ENCODE peak calls at places on chromosomes 7 and 10, in seven cellular contexts. C is AG04450, H is vagina, Q is foreskin fibroblast, K is B cell, N is WERI-Rb-1, A is prostate gland. E is an unnamed sample.

GRCh38 chr7:145884716-145885514 is 231.7 kb upstream of the CNTNAP2 start:
- DNase-seq in H (no peak), C (no peak), N (no peak), Q (no peak), K (no peak), A (no peak), E (no peak)

GRCh38 chr7:28136420-28136819 is 44.2 kb downstream of the JAZF1 start:
- DNase-seq in N (no peak), K (no peak), A (no peak), C (no peak), Q (no peak), H (no peak), E (no peak)

GRCh38 chr10:5284311-5285057 is 80.3 kb upstream of the UCN3 start:
- DNase-seq in Q (no peak), A (no peak), K (no peak), C (no peak), H (no peak), N (no peak), E (peak)

GRCh38 chr10:21494221-21495001 is 31.1 kb downstream of the SKIDA1 start:
- DNase-seq in K (no peak), A (no peak), N (no peak), H (no peak), Q (no peak), C (no peak), E (no peak)

GRCh38 chr10:79449181-79450146 is 4.0 kb upstream of the ZCCHC24 start:
- DNase-seq in K (no peak), A (peak), N (peak), H (no peak), C (no peak), Q (no peak), E (no peak)

GRCh38 chr10:12479437-12479844 is 130.1 kb downstream of the CAMK1D start:
- DNase-seq in K (no peak), C (no peak), H (no peak), Q (no peak), A (no peak), N (no peak), E (no peak)

GRCh38 chr10:1776127-1776662 is 38.9 kb upstream of the ADARB2 start:
- DNase-seq in A (no peak), Q (no peak), C (no peak), H (no peak), N (no peak), K (no peak), E (no peak)

GRCh38 chr7:44603208-44603607 is 3.2 kb upstream of the OGDH start:
- DNase-seq in C (no peak), H (no peak), K (no peak), Q (no peak), N (no peak), A (no peak), E (no peak)

GRCh38 chr7:27640914-27641570 is 21.6 kb downstream of the HIBADH start:
- DNase-seq in K (no peak), A (no peak), N (no peak), C (no peak), H (no peak), Q (peak), E (peak)

GRCh38 chr7:111392976-111393762 is 169.1 kb downstream of the IMMP2L start:
- DNase-seq in C (no peak), H (no peak), N (no peak), K (no peak), Q (no peak), A (no peak), E (no peak)

GRCh38 chr10:60524541-60524940 is 134.9 kb upstream of the ANK3 start:
- DNase-seq in N (no peak), K (no peak), C (peak), Q (peak), H (no peak), A (no peak), E (peak)

GRCh38 chr10:103238506-103239252 is 7.0 kb upstream of the RPEL1 start:
- DNase-seq in C (peak), K (no peak), Q (peak), A (no peak), N (peak), H (no peak), E (peak)

GRCh38 chr7:7959979-7960670 is 8.5 kb upstream of the GLCCI1 start:
- DNase-seq in A (no peak), C (no peak), K (no peak), H (no peak), N (no peak), Q (no peak), E (no peak)

GRCh38 chr10:70198696-70199466 is 28.6 kb upstream of the SAR1A start:
- DNase-seq in K (no peak), C (no peak), N (no peak), Q (no peak), H (no peak), A (no peak), E (no peak)

GRCh38 chr10:113520606-113521481 is 32.0 kb upstream of the HABP2 start:
- DNase-seq in H (peak), A (peak), C (peak), N (peak), Q (peak), K (no peak), E (peak)

GRCh38 chr7:29875741-29876140 is 69.4 kb downstream of the WIPF3 start:
- DNase-seq in K (no peak), A (no peak), N (no peak), H (no peak), Q (no peak), C (no peak), E (no peak)

GRCh38 chr10:1360581-1361164 is 304.5 kb downstream of the WDR37 start:
- DNase-seq in H (no peak), N (no peak), Q (no peak), K (no peak), A (no peak), C (no peak), E (no peak)

GRCh38 chr10:124290095-124290795 is 128.5 kb downstream of the OAT start:
- DNase-seq in K (no peak), H (no peak), C (no peak), A (no peak), N (no peak), Q (peak), E (no peak)

GRCh38 chr10:100158044-100158805 is 27.6 kb downstream of the ERLIN1 start:
- DNase-seq in N (no peak), Q (no peak), H (no peak), K (no peak), C (no peak), A (no peak), E (no peak)

GRCh38 chr10:44963772-44964633 is 4.4 kb downstream of the RASSF4 start:
- DNase-seq in H (no peak), Q (no peak), K (no peak), N (peak), A (peak), C (no peak), E (no peak)

GRCh38 chr10:106935978-106936451 is 228.5 kb downstream of the SORCS1 start:
- DNase-seq in K (peak), A (no peak), Q (no peak), N (no peak), C (no peak), H (no peak), E (no peak)

GRCh38 chr10:128187788-128188185 is 61.6 kb upstream of the MKI67 start:
- DNase-seq in A (no peak), C (no peak), N (no peak), H (no peak), K (no peak), Q (no peak), E (no peak)

GRCh38 chr10:27643296-27643695 is 102.3 kb downstream of the MKX start:
- DNase-seq in A (no peak), K (no peak), H (no peak), Q (no peak), N (no peak), C (no peak), E (no peak)
- TF ChIP-seq CTCF in A (no peak), K (no peak), H (no peak), Q (no peak), N (no peak), C (no peak), E (no peak)

GRCh38 chr7:155401884-155402283 is 56.0 kb upstream of the EN2 start:
- DNase-seq in H (no peak), A (no peak), K (no peak), Q (no peak), N (no peak), C (no peak), E (no peak)

GRCh38 chr7:155396661-155397060 is 61.3 kb upstream of the EN2 start:
- DNase-seq in Q (no peak), K (no peak), N (no peak), A (no peak), H (no peak), C (no peak), E (no peak)

GRCh38 chr7:155395176-155395797 is 62.6 kb upstream of the EN2 start:
- DNase-seq in K (no peak), H (no peak), Q (no peak), C (no peak), A (no peak), N (no peak), E (no peak)

GRCh38 chr7:155399577-155399976 is 58.4 kb upstream of the EN2 start:
- DNase-seq in A (no peak), C (no peak), H (no peak), Q (no peak), N (no peak), K (peak), E (no peak)

GRCh38 chr7:155398944-155399343 is 59.0 kb upstream of the EN2 start:
- DNase-seq in H (no peak), Q (no peak), C (no peak), K (peak), A (no peak), N (peak), E (no peak)
- TF ChIP-seq CTCF in H (no peak), Q (no peak), C (no peak), K (no peak), A (no peak), N (peak), E (peak)

DNA sequence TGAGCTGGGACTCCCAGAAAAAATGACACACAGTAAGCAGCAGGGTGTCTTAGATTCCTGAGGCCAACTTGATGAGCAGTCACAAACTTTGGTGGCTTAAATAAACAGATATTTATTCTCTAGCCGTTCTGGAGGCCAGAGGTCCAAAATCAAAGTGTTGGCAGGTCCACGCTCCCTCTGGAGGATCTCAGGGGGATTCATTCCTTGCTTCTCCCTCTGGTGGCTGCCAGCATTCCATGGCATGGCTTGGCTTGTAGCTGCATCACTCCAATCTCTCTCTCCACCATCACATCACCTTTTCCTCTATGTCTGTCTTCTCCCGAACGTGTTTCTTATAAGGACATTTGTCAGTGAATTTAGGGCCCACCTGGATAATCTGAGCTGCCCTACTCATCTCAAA is 98.4 kb downstream of the OSBPL3 start:
- DNase-seq in Q (no peak), H (no peak), K (no peak), A (no peak), N (no peak), C (no peak), E (no peak)
- TF ChIP-seq CTCF in Q (peak), H (no peak), K (no peak), A (no peak), N (peak), C (peak), E (peak)

GRCh38 chr10:108899686-108900085 is 1023.6 kb downstream of the XPNPEP1 start:
- DNase-seq in A (no peak), Q (no peak), H (no peak), C (no peak), K (no peak), N (peak), E (no peak)
- TF ChIP-seq CTCF in A (no peak), Q (no peak), H (no peak), C (no peak), K (no peak), N (peak), E (no peak)